ENCODE peak calls at places on chromosome 1, in nine cellular contexts. One of them, this sample, is unnamed.

GRCh38 chr1:154179951-154180687 is 11.8 kb downstream of the TPM3 start:
- DNase-seq in left cardiac atrium: no peak
- DNase-seq in sigmoid colon: no peak
- DNase-seq in GF-D8: peak; percentile 76
- DNase-seq in non-pigmented ciliary epithelial cell: no peak
- DNase-seq in NCI-H1105: no peak
- DNase-seq in BJ: no peak
- DNase-seq in AG09309: no peak
- DNase-seq in NCI-H345: no peak
- DNase-seq in this sample: no peak

GRCh38 chr1:109625601-109626560 is 6.2 kb downstream of the AMPD2 start:
- DNase-seq in sigmoid colon: no peak
- DNase-seq in NCI-H345: no peak
- DNase-seq in BJ: no peak
- DNase-seq in NCI-H1105: no peak
- DNase-seq in AG09309: no peak
- DNase-seq in left cardiac atrium: peak; percentile 30
- DNase-seq in non-pigmented ciliary epithelial cell: no peak
- DNase-seq in GF-D8: no peak
- DNase-seq in this sample: no peak

GRCh38 chr1:7121622-7121988 is 336.4 kb downstream of the CAMTA1 start:
- DNase-seq in left cardiac atrium: peak; percentile 73
- DNase-seq in non-pigmented ciliary epithelial cell: no peak
- DNase-seq in GF-D8: no peak
- DNase-seq in BJ: no peak
- DNase-seq in AG09309: no peak
- DNase-seq in NCI-H1105: peak; percentile 15
- DNase-seq in NCI-H345: no peak
- DNase-seq in sigmoid colon: peak; percentile 78
- DNase-seq in this sample: no peak

GRCh38 chr1:75373542-75374159 is 237.3 kb downstream of the SLC44A5 start:
- DNase-seq in NCI-H345: no peak
- DNase-seq in sigmoid colon: no peak
- DNase-seq in left cardiac atrium: no peak
- DNase-seq in GF-D8: no peak
- DNase-seq in BJ: no peak
- DNase-seq in non-pigmented ciliary epithelial cell: no peak
- DNase-seq in NCI-H1105: no peak
- DNase-seq in AG09309: no peak
- DNase-seq in this sample: no peak

GRCh38 chr1:21779613-21780521 is 3.1 kb downstream of the USP48 start:
- DNase-seq in left cardiac atrium: no peak
- DNase-seq in NCI-H1105: no peak
- DNase-seq in AG09309: no peak
- DNase-seq in non-pigmented ciliary epithelial cell: no peak
- DNase-seq in NCI-H345: no peak
- DNase-seq in sigmoid colon: no peak
- DNase-seq in BJ: no peak
- DNase-seq in GF-D8: no peak
- DNase-seq in this sample: no peak

GRCh38 chr1:231940721-231941120 is 314.1 kb downstream of the DISC1 start:
- DNase-seq in NCI-H345: peak; percentile 64
- DNase-seq in AG09309: no peak
- DNase-seq in non-pigmented ciliary epithelial cell: no peak
- DNase-seq in sigmoid colon: no peak
- DNase-seq in BJ: no peak
- DNase-seq in left cardiac atrium: no peak
- DNase-seq in GF-D8: no peak
- DNase-seq in NCI-H1105: no peak
- DNase-seq in this sample: no peak

GRCh38 chr1:234500269-234500668 is 21.3 kb upstream of the TARBP1 start:
- DNase-seq in GF-D8: no peak
- DNase-seq in NCI-H1105: no peak
- DNase-seq in non-pigmented ciliary epithelial cell: no peak
- DNase-seq in left cardiac atrium: no peak
- DNase-seq in BJ: no peak
- DNase-seq in NCI-H345: peak; percentile 70
- DNase-seq in sigmoid colon: peak; percentile 78
- DNase-seq in AG09309: no peak
- DNase-seq in this sample: no peak

GRCh38 chr1:32939655-32940371 is 24.8 kb downstream of the RNF19B start:
- DNase-seq in GF-D8: peak; percentile 15
- DNase-seq in BJ: peak; percentile 78
- DNase-seq in AG09309: peak; percentile 91
- DNase-seq in left cardiac atrium: peak; percentile 75
- DNase-seq in non-pigmented ciliary epithelial cell: peak; percentile 81
- DNase-seq in sigmoid colon: no peak
- DNase-seq in NCI-H345: no peak
- DNase-seq in NCI-H1105: no peak
- DNase-seq in this sample: no peak

GRCh38 chr1:155741908-155742307 is 53.0 kb downstream of the DAP3 start:
- DNase-seq in GF-D8: no peak
- DNase-seq in NCI-H345: no peak
- DNase-seq in sigmoid colon: no peak
- DNase-seq in NCI-H1105: no peak
- DNase-seq in BJ: no peak
- DNase-seq in non-pigmented ciliary epithelial cell: no peak
- DNase-seq in AG09309: no peak
- DNase-seq in left cardiac atrium: no peak
- DNase-seq in this sample: no peak

GRCh38 chr1:179817789-179818188 is 59.8 kb downstream of the TOR1AIP2 start:
- DNase-seq in sigmoid colon: peak; percentile 80
- DNase-seq in non-pigmented ciliary epithelial cell: no peak
- DNase-seq in BJ: peak; percentile 48
- DNase-seq in GF-D8: no peak
- DNase-seq in NCI-H1105: no peak
- DNase-seq in AG09309: no peak
- DNase-seq in NCI-H345: no peak
- DNase-seq in left cardiac atrium: peak; percentile 76
- DNase-seq in this sample: no peak